ENCODE peak calls at places on chromosome 14, in seven cellular contexts. P, D, O, A, J, L and V are unnamed samples.

GRCh38 chr14:92649934-92650545 is 98.4 kb downstream of the LGMN start:
- DNase-seq in D (peak), P (peak), A (peak), L (peak), O (peak), J (no peak), V (peak)

GRCh38 chr14:80784824-80785223 is 156.7 kb downstream of the CEP128 start:
- DNase-seq in A (no peak), D (peak), L (no peak), P (no peak), O (no peak), J (no peak), V (peak)

GRCh38 chr14:70808402-70809237 is 693 bp downstream of the MAP3K9 start:
- DNase-seq in L (peak), A (peak), D (no peak), O (peak), P (no peak), J (no peak), V (no peak)

GRCh38 chr14:60862283-60862682 is 118.6 kb downstream of the TRMT5 start:
- DNase-seq in J (peak), A (peak), D (peak), O (no peak), P (no peak), L (peak), V (peak)

GRCh38 chr14:85317491-85318021 is 212.4 kb upstream of the FLRT2 start:
- DNase-seq in J (no peak), O (no peak), P (no peak), A (no peak), L (no peak), D (no peak), V (no peak)

GRCh38 chr14:55963295-55963694 is 154.9 kb upstream of the PELI2 start:
- DNase-seq in L (no peak), O (no peak), A (no peak), J (no peak), D (no peak), P (no peak), V (no peak)

GRCh38 chr14:85508863-85509262 is 21.1 kb upstream of the FLRT2 start:
- DNase-seq in L (no peak), P (no peak), D (no peak), A (no peak), O (no peak), J (no peak), V (no peak)

GRCh38 chr14:105066285-105067071 is 1.2 kb upstream of the GPR132 start:
- DNase-seq in J (no peak), A (no peak), D (no peak), L (peak), O (peak), P (no peak), V (no peak)

GRCh38 chr14:45251912-45252311 is 1.1 kb downstream of the MIS18BP1 start:
- DNase-seq in J (peak), O (no peak), A (no peak), L (no peak), P (no peak), D (peak), V (peak)

GRCh38 chr14:27181304-27181703 is 583.5 kb upstream of the NOVA1 start:
- DNase-seq in O (peak), J (no peak), D (no peak), A (no peak), P (no peak), L (no peak), V (no peak)

GRCh38 chr14:102930753-102931579 is 8.5 kb downstream of the AMN start:
- DNase-seq in L (peak), P (no peak), O (peak), D (peak), A (no peak), J (no peak), V (peak)

GRCh38 chr14:68891851-68892660 is 87.0 kb downstream of the ACTN1 start:
- DNase-seq in P (no peak), J (no peak), L (no peak), A (no peak), O (peak), D (peak), V (peak)

GRCh38 chr14:65750906-65751305 is 338.4 kb downstream of the FUT8 start:
- DNase-seq in D (no peak), J (no peak), O (no peak), L (no peak), A (no peak), P (no peak), V (no peak)

GRCh38 chr14:26598081-26598671 is 343 bp upstream of the NOVA1 start:
- DNase-seq in J (peak), D (peak), A (peak), L (peak), P (peak), O (peak), V (peak)

GRCh38 chr14:99511421-99512109 is 30.4 kb downstream of the CCNK start:
- DNase-seq in O (peak), P (no peak), A (peak), D (peak), J (no peak), L (no peak), V (no peak)

GRCh38 chr14:31009836-31010618 is 15.4 kb upstream of the AP4S1 start:
- DNase-seq in J (no peak), A (no peak), L (no peak), P (no peak), D (no peak), O (no peak), V (no peak)

GRCh38 chr14:102063092-102063807 is 23.6 kb downstream of the HSP90AA1 start:
- DNase-seq in O (peak), D (peak), L (peak), P (peak), A (peak), J (peak), V (peak)

GRCh38 chr14:99616832-99617488 is 13.0 kb upstream of the CCDC85C start:
- DNase-seq in L (no peak), D (peak), A (no peak), O (no peak), P (no peak), J (no peak), V (no peak)

GRCh38 chr14:95545769-95546168 is 10.9 kb downstream of the GLRX5 start:
- DNase-seq in A (no peak), O (no peak), J (peak), L (no peak), D (peak), P (peak), V (peak)

GRCh38 chr14:91255026-91255695 is 10.7 kb upstream of the GPR68 start:
- DNase-seq in L (no peak), A (no peak), J (no peak), D (no peak), O (no peak), P (no peak), V (no peak)

GRCh38 chr14:82009076-82009475 is 475.4 kb upstream of the SEL1L start:
- DNase-seq in J (no peak), A (no peak), D (no peak), P (no peak), O (no peak), L (no peak), V (no peak)

GRCh38 chr14:75647650-75648049 is 13.0 kb downstream of the ERG28 start:
- DNase-seq in J (peak), P (no peak), D (peak), O (no peak), A (peak), L (peak), V (peak)

GRCh38 chr14:24670594-24670993 is 36.6 kb upstream of the GZMB start:
- DNase-seq in D (no peak), J (no peak), O (no peak), L (no peak), P (no peak), A (no peak), V (no peak)

GRCh38 chr14:68633131-68633991 is 159.5 kb downstream of the ZFP36L1 start:
- DNase-seq in D (peak), P (no peak), L (peak), A (peak), O (no peak), J (no peak), V (peak)

GRCh38 chr14:51552768-51553426 is 98.8 kb upstream of the FRMD6 start:
- DNase-seq in J (peak), O (no peak), D (no peak), L (peak), A (peak), P (no peak), V (no peak)

GRCh38 chr14:105204206-105204930 is 23.3 kb upstream of the NUDT14 start:
- DNase-seq in L (peak), P (no peak), O (no peak), J (no peak), A (peak), D (peak), V (no peak)

GRCh38 chr14:49897965-49898364 is 5.1 kb downstream of the ARF6 start:
- DNase-seq in J (no peak), D (no peak), A (no peak), L (no peak), O (no peak), P (no peak), V (no peak)

GRCh38 chr14:54425068-54425467 is 16.1 kb downstream of the CNIH1 start:
- DNase-seq in D (no peak), L (no peak), O (no peak), P (no peak), A (no peak), J (no peak), V (no peak)

GRCh38 chr14:54423991-54424390 is 17.2 kb downstream of the CNIH1 start:
- DNase-seq in L (no peak), D (no peak), O (no peak), P (no peak), A (no peak), J (no peak), V (no peak)

GRCh38 chr14:54425537-54426274 is 15.5 kb downstream of the CNIH1 start:
- DNase-seq in L (no peak), J (no peak), O (no peak), A (no peak), P (no peak), D (no peak), V (no peak)

GRCh38 chr14:54424479-54424901 is 16.7 kb downstream of the CNIH1 start:
- DNase-seq in J (no peak), L (no peak), A (no peak), D (no peak), O (no peak), P (no peak), V (no peak)

DNA sequence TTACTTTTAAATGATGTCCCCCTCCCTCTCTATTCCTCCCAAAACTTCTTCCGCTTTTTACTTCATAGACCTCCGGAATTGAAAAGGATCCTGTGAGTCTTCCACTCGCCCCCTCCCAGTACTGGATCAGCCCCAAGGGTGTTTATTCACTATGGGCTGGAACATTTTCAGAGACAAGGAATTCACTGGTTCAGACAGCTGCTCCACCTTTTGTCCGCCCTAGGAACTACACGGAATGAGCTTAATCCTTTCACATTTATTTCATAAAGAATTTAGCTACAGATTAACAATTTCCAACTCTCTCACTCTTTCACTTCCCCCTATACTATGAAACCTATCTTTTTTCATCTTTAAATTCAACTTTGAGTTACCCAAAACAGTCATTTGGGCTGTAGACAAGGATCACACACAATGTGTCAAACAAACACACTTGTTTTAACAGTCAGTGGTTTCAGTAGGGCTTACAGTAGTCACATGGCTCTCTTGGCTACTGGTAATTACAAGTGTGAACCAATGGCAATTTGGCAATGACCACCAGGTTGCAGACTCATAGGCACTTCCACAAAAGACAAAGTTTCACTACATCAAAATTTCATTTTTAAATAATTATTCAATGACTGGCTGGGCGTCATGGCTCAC is 20.6 kb downstream of the CNIH1 start:
- DNase-seq in L (peak), O (no peak), J (peak), P (no peak), A (no peak), D (peak), V (peak)
- TF ChIP-seq CTCF in L (peak), O (peak), J (peak), P (peak), A (peak), D (peak), V (peak)

DNA sequence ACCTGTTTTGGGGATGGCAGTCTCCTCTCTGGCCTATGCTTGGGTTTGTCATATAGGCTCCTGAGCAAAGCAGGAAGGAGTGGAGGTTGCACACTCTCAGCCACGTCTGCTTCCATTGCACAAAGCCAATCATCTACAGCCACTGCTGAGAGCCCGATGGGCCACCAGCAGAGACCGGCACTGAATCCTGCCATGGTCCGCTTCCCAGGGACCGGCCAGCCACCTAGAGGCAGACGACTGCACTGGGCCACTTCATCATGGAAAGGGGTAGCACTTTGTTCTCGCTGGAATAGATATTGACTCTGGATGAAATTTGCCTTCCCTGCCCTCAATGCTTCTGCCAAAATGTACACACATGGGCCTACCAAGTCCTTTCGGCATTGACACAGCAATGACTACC is 22.3 kb downstream of the DLK1 start:
- DNase-seq in O (no peak), D (no peak), A (peak), P (no peak), L (peak), J (no peak), V (no peak)
- H3K4me3 ChIP-seq in O (no peak), D (no peak), A (no peak), P (no peak), L (no peak), J (no peak), V (no peak)

GRCh38 chr14:104026024-104026423 is 59.5 kb upstream of the ASPG start:
- DNase-seq in L (no peak), D (no peak), O (no peak), J (no peak), P (no peak), A (no peak), V (no peak)

GRCh38 chr14:104035300-104035699 is 50.2 kb upstream of the ASPG start:
- DNase-seq in L (no peak), A (no peak), D (no peak), P (no peak), J (no peak), O (no peak), V (no peak)

GRCh38 chr14:104031384-104031783 is 54.1 kb upstream of the ASPG start:
- DNase-seq in J (no peak), D (no peak), P (no peak), A (no peak), L (no peak), O (no peak), V (no peak)

GRCh38 chr14:104036250-104036649 is 49.2 kb upstream of the ASPG start:
- DNase-seq in D (no peak), A (no peak), L (no peak), J (no peak), O (no peak), P (no peak), V (no peak)

DNA sequence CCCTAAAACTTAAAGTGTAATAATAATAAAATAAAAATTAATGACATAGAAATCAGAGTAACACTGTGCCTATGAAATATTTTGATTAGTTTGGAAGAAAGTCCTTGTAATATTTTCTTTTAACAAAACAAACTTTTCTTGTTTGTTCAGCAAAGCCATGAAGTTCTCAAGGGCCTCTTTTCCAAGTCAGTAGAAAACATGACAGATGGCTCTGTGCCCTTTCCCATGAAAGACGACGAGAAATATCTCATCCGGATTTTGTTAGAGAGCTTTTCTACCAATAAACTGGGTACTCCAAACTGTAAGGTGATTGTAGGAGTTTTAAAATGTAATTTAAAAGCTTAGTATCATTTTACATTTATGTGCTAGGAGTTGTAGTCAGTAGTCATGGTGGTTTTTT is 54.5 kb upstream of the ASPG start:
- DNase-seq in L (no peak), J (no peak), A (no peak), P (no peak), O (no peak), D (no peak), V (no peak)
- TF ChIP-seq CTCF in L (no peak), J (no peak), A (no peak), P (no peak), O (no peak), D (no peak), V (no peak)

DNA sequence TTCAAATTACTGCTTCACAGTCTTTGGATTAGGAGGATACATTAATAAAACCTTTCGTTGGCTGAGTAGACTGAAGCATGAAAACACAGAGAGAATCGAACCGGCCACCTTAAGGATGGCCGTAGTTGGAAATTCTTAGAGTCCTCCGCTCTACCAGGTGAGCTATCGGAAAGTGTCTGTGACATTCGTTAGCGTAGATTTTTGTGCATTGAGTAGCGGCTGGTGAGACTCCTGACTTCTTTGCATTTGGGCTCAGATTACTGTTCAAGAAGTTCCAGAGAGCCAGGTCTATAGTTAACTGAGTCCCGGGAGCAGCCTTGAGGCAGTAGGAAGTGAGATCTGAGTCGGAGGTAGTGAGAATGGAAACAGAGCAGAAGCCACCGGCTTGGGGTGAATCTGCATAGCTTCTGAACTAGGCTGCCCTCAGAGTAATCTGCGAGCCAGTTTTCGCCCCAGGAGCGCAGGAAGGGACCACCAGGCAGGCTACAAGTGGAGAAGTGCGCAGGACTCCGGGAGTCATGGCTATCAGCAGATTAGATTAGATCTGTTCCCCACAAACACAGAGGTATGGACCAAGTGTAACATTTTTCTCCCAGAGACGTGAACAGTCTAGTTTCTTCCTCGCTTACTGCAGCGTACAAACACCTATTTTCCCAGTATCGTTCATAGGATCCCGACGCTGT is 11.0 kb downstream of the OR6S1 start:
- DNase-seq in A (no peak), L (no peak), P (no peak), J (peak), D (peak), O (no peak), V (peak)
- H3K4me3 ChIP-seq in A (peak), L (no peak), P (peak), J (peak), D (peak), O (peak), V (peak)

GRCh38 chr14:58362798-58363412 is 32.8 kb upstream of the TOMM20L start:
- DNase-seq in J (peak), A (no peak), L (no peak), O (no peak), P (no peak), D (peak), V (peak)
- TF ChIP-seq CTCF in J (peak), A (peak), L (peak), O (no peak), P (peak), D (no peak), V (peak)